ENCODE peak calls at places on chromosomes 6 and 20, in nine cellular contexts. W is mucosa of descending colon, Y is MM.1S, B is kidney epithelial cell, U is fibroblast of pulmonary artery, P is cardiac muscle cell, L is IMR-90, C is coronary artery, A is fibroblast of mammary gland. I is an unnamed sample.

GRCh38 chr6:6711832-6712231 is 123.3 kb downstream of the LY86 start:
- DNase-seq in W (peak; percentile 52), Y (no peak), B (no peak), U (no peak), P (no peak), L (no peak), C (no peak), A (no peak), I (no peak)

GRCh38 chr6:82362868-82363267 is 749 bp upstream of the TPBG start:
- DNase-seq in W (no peak), Y (no peak), B (no peak), U (peak; percentile 70), P (no peak), L (peak; percentile 94), C (no peak), A (peak; percentile 98), I (no peak)

GRCh38 chr6:1497593-1498105 is 108.3 kb downstream of the FOXF2 start:
- DNase-seq in W (no peak), Y (no peak), B (no peak), U (no peak), P (no peak), L (no peak), C (no peak), A (no peak), I (no peak)

GRCh38 chr6:36721369-36722140 is 23.9 kb downstream of the RAB44 start:
- DNase-seq in W (no peak), Y (no peak), B (no peak), U (no peak), P (peak; percentile 29), L (no peak), C (no peak), A (no peak), I (no peak)

GRCh38 chr6:31083742-31084354 is 28.5 kb downstream of the C6orf15 start:
- DNase-seq in W (peak; percentile 65), Y (no peak), B (no peak), U (peak; percentile 72), P (peak; percentile 49), L (peak; percentile 92), C (no peak), A (peak; percentile 90), I (peak; percentile 90)

GRCh38 chr20:61649105-61649878 is 397.2 kb downstream of the CDH4 start:
- DNase-seq in W (no peak), Y (no peak), B (no peak), U (no peak), P (no peak), L (no peak), C (no peak), A (no peak), I (no peak)

GRCh38 chr6:7672066-7673062 is 53.5 kb upstream of the BMP6 start:
- DNase-seq in W (no peak), Y (no peak), B (no peak), U (no peak), P (no peak), L (peak; percentile 13), C (no peak), A (peak; percentile 63), I (peak; percentile 59)

GRCh38 chr6:104558746-104559145 is 301.0 kb downstream of the HACE1 start:
- DNase-seq in W (no peak), Y (no peak), B (no peak), U (peak; percentile 75), P (no peak), L (no peak), C (no peak), A (peak; percentile 64), I (no peak)

GRCh38 chr6:42316390-42316970 is 98.8 kb upstream of the MRPS10 start:
- DNase-seq in W (peak; percentile 66), Y (no peak), B (peak; percentile 38), U (peak; percentile 72), P (no peak), L (peak; percentile 90), C (no peak), A (peak; percentile 61), I (peak; percentile 34)

GRCh38 chr6:87501809-87502572 is 29.2 kb downstream of the SLC35A1 start:
- DNase-seq in W (no peak), Y (no peak), B (no peak), U (no peak), P (no peak), L (no peak), C (no peak), A (no peak), I (no peak)

GRCh38 chr6:119333707-119334295 is 15.8 kb downstream of the MAN1A1 start:
- DNase-seq in W (no peak), Y (peak; percentile 40), B (no peak), U (no peak), P (no peak), L (no peak), C (no peak), A (no peak), I (no peak)

GRCh38 chr20:22617160-22617559 is 32.8 kb upstream of the FOXA2 start:
- DNase-seq in W (peak; percentile 7), Y (no peak), B (no peak), U (no peak), P (peak; percentile 24), L (no peak), C (no peak), A (no peak), I (no peak)

GRCh38 chr6:163198396-163198795 is 216.1 kb upstream of the QKI start:
- DNase-seq in W (no peak), Y (no peak), B (no peak), U (no peak), P (no peak), L (no peak), C (no peak), A (no peak), I (no peak)

GRCh38 chr6:52394251-52394666 is 25.9 kb upstream of the EFHC1 start:
- DNase-seq in W (no peak), Y (peak; percentile 83), B (no peak), U (no peak), P (no peak), L (no peak), C (no peak), A (no peak), I (no peak)

GRCh38 chr20:51760905-51761544 is 7.2 kb downstream of the ATP9A start:
- DNase-seq in W (no peak), Y (no peak), B (no peak), U (peak; percentile 40), P (no peak), L (peak; percentile 96), C (no peak), A (peak; percentile 62), I (no peak)

GRCh38 chr6:30037182-30037788 is 23.8 kb upstream of the POLR1H start:
- DNase-seq in W (no peak), Y (peak; percentile 31), B (no peak), U (peak; percentile 48), P (peak; percentile 23), L (peak; percentile 17), C (no peak), A (peak; percentile 24), I (no peak)

DNA sequence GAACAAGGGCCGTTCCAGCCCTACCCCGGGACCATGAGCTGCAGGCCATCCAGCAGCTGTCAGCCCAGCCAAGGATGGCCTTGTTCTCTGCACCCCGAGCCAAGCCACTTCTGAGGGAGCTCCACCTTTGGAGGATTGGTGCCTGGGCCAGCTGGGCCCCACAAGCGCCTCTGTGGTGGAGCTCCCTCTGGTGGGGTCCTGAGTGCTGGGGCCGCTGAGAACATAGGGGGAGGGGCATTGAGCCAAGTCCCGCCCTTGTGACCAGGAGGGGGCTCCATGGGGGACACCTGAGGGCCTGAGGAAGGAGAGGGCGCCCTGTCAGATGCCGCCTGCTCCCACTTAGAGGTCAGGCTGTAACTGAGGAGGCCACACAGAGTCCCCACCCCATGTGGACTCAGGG is 43.2 kb downstream of the YTHDF1 start:
- DNase-seq in W (no peak), Y (no peak), B (no peak), U (no peak), P (no peak), L (no peak), C (no peak), A (no peak), I (peak; percentile 83)
- TF ChIP-seq CTCF in W (no peak), Y (peak; percentile 12), B (peak; percentile 31), U (no peak), P (peak; percentile 22), L (peak; percentile 4), C (no peak), A (no peak), I (peak; percentile 83)

GRCh38 chr6:108944707-108945685 is 96.8 kb downstream of the ARMC2 start:
- DNase-seq in W (no peak), Y (no peak), B (no peak), U (peak; percentile 97), P (no peak), L (peak; percentile 93), C (no peak), A (peak; percentile 96), I (no peak)
- H3K4me3 ChIP-seq in W (no peak overlapping the region), Y (no peak overlapping the region), B (no peak overlapping the region), U (peak overlapping the region; percentile 4), P (no peak overlapping the region), L (no peak overlapping the region), C (peak overlapping the region; percentile 54), A (no peak overlapping the region), I (no peak overlapping the region)

DNA sequence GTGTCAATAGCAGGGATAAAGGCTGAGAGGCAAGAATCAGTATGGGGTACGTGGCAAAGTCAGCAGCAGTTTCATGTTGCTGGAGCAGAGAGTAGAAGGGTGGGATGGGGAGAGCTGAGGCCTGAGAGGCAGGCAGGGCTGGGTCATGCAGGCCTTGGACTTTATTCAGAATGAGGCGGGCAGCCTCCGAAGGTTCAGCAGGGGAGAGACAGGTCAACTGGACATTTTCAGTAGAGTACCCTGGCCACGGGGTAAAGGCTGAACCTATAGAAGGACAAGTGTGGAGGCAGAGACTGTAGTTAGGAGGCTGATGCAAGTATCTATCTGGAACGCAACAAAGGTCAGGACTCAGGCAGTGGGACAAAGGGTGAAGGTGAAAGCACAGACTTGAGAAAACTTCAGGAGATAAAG is 13.7 kb downstream of the NOTCH4 start:
- DNase-seq in W (no peak), Y (no peak), B (no peak), U (no peak), P (no peak), L (no peak), C (no peak), A (no peak), I (no peak)
- TF ChIP-seq CTCF in W (no peak), Y (no peak), B (no peak), U (no peak), P (no peak), L (no peak), C (no peak), A (no peak), I (no peak)

GRCh38 chr6:16271415-16271814 is 33.0 kb downstream of the GMPR start:
- DNase-seq in W (no peak), Y (no peak), B (no peak), U (no peak), P (no peak), L (no peak), C (no peak), A (no peak), I (no peak)

GRCh38 chr6:16270178-16270794 is 31.9 kb downstream of the GMPR start:
- DNase-seq in W (no peak), Y (no peak), B (no peak), U (no peak), P (no peak), L (no peak), C (no peak), A (no peak), I (peak; percentile 87)

GRCh38 chr6:16267428-16268263 is 29.3 kb downstream of the GMPR start:
- DNase-seq in W (no peak), Y (peak; percentile 39), B (no peak), U (no peak), P (no peak), L (no peak), C (no peak), A (no peak), I (no peak)

GRCh38 chr6:16264785-16265184 is 26.4 kb downstream of the GMPR start:
- DNase-seq in W (no peak), Y (no peak), B (no peak), U (no peak), P (no peak), L (no peak), C (no peak), A (no peak), I (no peak)

GRCh38 chr6:16265351-16266341 is 27.3 kb downstream of the GMPR start:
- DNase-seq in W (no peak), Y (no peak), B (no peak), U (no peak), P (no peak), L (no peak), C (no peak), A (no peak), I (no peak)
- H3K4me3 ChIP-seq in W (no peak overlapping the region), Y (no peak overlapping the region), B (no peak overlapping the region), U (no peak overlapping the region), P (no peak overlapping the region), L (no peak overlapping the region), C (no peak overlapping the region), A (no peak overlapping the region), I (no peak overlapping the region)

I was measured in WERI-Rb-1.